ENCODE peak calls at places on chromosomes 4 and X, in four cellular contexts. K is adipocyte, D is GM12878, F is uterus. C is an unnamed sample.

GRCh38 chrX:136086521-136086920 is 60.8 kb upstream of the FHL1 start:
- DNase-seq in K (peak; percentile 68), D (no peak), F (no peak), C (no peak)

GRCh38 chrX:51876441-51876840 is 17.0 kb upstream of the MAGED1 start:
- DNase-seq in K (peak; percentile 62), D (no peak), F (no peak), C (no peak)

GRCh38 chr4:74934016-74934821 is 1.3 kb downstream of the PARM1 start:
- DNase-seq in K (peak; percentile 52), D (no peak), F (peak; percentile 35), C (peak; percentile 22)

GRCh38 chrX:130801901-130802300 is 101.1 kb downstream of the ENOX2 start:
- DNase-seq in K (no peak), D (no peak), F (no peak), C (no peak)

GRCh38 chr4:25111648-25112196 is 48.5 kb downstream of the SEPSECS start:
- DNase-seq in K (no peak), D (no peak), F (no peak), C (no peak)

GRCh38 chrX:139831689-139832456 is 101.0 kb downstream of the ATP11C start:
- DNase-seq in K (peak; percentile 49), D (no peak), F (peak; percentile 21), C (no peak)

GRCh38 chr4:133320576-133321170 is 171.6 kb downstream of the PCDH10 start:
- DNase-seq in K (peak; percentile 64), D (no peak), F (no peak), C (no peak)

GRCh38 chr4:21134994-21135393 is 434.7 kb downstream of the PACRGL start:
- DNase-seq in K (no peak), D (no peak), F (no peak), C (no peak)

GRCh38 chrX:153902388-153902787 is 2.1 kb upstream of the AVPR2 start:
- DNase-seq in K (no peak), D (no peak), F (no peak), C (no peak)

GRCh38 chr4:5956285-5957021 is 61.8 kb downstream of the C4orf50 start:
- DNase-seq in K (no peak), D (no peak), F (peak; percentile 61), C (no peak)

GRCh38 chr4:39950861-39951481 is 26.7 kb downstream of the PDS5A start:
- DNase-seq in K (peak; percentile 15), D (no peak), F (no peak), C (no peak)

GRCh38 chr4:39942507-39942906 is 35.2 kb downstream of the PDS5A start:
- DNase-seq in K (no peak), D (no peak), F (no peak), C (no peak)

GRCh38 chr4:39947415-39947814 is 30.3 kb downstream of the PDS5A start:
- DNase-seq in K (no peak), D (no peak), F (no peak), C (no peak)

GRCh38 chr4:39947963-39948362 is 29.7 kb downstream of the PDS5A start:
- DNase-seq in K (no peak), D (no peak), F (no peak), C (no peak)
- H3K4me1 ChIP-seq in K (peaks cover 19% of the 10 kb centered on the region), D (peaks cover 36% of the 10 kb centered on the region), F (no peaks in the 10 kb centered on the region), C (no peaks in the 10 kb centered on the region)

GRCh38 chrX:1535241-1536041 is 1.5 kb downstream of the P2RY8 start:
- DNase-seq in K (no peak), D (peak; percentile 62), F (no peak), C (no peak)

GRCh38 chrX:1536712-1537030 is 314 bp downstream of the P2RY8 start:
- DNase-seq in K (no peak), D (no peak), F (no peak), C (no peak)

GRCh38 chrX:1534321-1535168 is 2.4 kb downstream of the P2RY8 start:
- DNase-seq in K (no peak), D (no peak), F (no peak), C (no peak)

GRCh38 chrX:1533083-1533482 is 3.9 kb downstream of the P2RY8 start:
- DNase-seq in K (no peak), D (no peak), F (no peak), C (no peak)

GRCh38 chrX:1537031-1537715 is at the start of gene P2RY8:
- DNase-seq in K (peak; percentile 67), D (peak; percentile 75), F (peak; percentile 52), C (peak; percentile 73)
- H3K4me3 ChIP-seq in K (peak within 1 kb of the TSS; percentile 22), D (peak within 1 kb of the TSS; percentile 92), F (peak within 1 kb of the TSS; percentile 4), C (peak within 1 kb of the TSS; percentile 48)

DNA sequence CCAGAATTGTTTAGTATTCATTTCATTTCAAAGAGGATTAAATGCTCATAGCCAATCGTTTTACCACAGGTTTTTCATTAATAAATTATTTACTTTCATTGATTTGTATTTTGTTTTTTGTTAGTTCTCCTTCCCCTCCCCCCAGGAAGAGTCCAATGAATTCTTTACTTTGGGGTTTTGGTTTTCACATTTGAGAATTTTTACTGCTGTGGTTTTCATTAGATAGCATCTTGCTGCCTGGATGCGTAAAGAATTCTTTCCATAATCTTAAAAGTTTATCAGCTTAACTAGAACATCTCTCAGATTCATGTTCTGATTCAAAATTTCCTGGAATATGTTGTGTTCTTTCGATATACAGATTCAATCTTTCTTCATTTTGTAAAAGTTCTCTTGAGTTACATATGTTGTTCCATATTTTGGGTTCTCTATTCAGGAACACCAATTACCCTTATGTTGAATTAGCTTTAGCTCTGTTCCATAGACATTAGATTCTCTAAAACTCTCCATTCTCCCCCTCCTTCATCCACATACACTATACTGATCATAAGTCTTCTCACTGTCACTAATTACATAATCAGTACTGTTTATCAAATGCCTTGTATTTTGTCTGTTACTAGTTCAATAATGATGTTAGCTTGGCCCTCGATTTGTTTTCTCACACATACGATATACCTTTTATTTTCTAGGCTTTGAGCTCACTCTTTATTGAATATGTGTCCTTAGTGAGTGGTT is 184.4 kb downstream of the CAMK2D start:
- DNase-seq in K (no peak), D (no peak), F (no peak), C (no peak)
- H3K4me1 ChIP-seq in K (peaks cover 30% of the 10 kb centered on the region), D (no peaks in the 10 kb centered on the region), F (no peaks in the 10 kb centered on the region), C (peaks cover 37% of the 10 kb centered on the region)

GRCh38 chrX:67544871-67545771 is 1.3 kb downstream of the AR start:
- DNase-seq in K (peak; percentile 44), D (no peak), F (peak; percentile 34), C (peak; percentile 66)
- H3K4me3 ChIP-seq in K (peak overlapping the region; percentile 88), D (no peak overlapping the region), F (peak overlapping the region; percentile 45), C (peak overlapping the region; percentile 48)

DNA sequence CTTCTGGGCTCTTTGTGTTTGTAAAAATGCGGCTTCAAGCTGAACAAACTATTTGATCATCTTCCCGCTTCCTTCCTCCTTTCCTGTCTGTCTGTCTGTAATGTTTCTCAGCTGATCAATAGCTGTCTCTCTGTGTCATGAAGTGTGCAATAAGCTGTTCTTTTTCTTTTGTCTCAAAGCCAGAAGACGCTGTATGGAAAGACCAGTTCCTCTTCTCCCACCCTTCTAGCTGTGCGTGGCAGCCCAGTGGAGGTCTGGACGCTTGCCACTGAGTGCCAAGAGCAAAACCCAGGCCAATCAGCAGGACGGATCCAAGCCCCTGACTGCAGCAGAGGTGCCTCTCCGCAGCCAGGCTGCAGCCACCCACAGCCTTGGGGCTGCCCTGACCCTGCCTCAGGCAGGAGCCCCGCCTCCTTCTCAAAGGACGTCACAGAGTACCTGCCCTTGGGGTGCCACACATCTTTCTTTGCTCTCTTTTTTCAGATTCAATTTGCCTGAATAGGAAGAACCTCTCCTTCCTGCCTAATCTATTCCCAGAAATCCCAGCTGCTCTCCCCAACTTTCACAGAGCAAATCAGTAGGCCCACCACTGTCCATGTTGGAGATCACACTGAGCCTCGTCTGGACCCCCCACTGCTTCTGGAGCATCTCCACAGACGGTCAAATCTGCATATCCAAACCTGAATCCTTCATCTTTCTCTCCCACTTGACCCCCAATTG is 59.1 kb downstream of the MAML3 start:
- DNase-seq in K (no peak), D (no peak), F (no peak), C (peak; percentile 83)
- H3K4me1 ChIP-seq in K (peaks cover 46% of the 10 kb centered on the region), D (no peaks in the 10 kb centered on the region), F (no peaks in the 10 kb centered on the region), C (peaks cover 38% of the 10 kb centered on the region)

C was measured in heart left ventricle.